ENCODE peak calls at places on chromosome 6, in four cellular contexts. One of them, this sample, is unnamed.
A peak's percentile ranks its signal among the peaks of the same experiment; 100 is the strongest.

GRCh38 chr6:33632603-33633039 is 11.5 kb downstream of the ITPR3 start:
- DNase-seq in GM12864: no peak
- DNase-seq in brain microvascular endothelial cell: peak; percentile 12
- DNase-seq in mesothelial cell of epicardium: no peak
- DNase-seq in this sample: peak; percentile 78

GRCh38 chr6:53282234-53282633 is 66.5 kb downstream of the ELOVL5 start:
- DNase-seq in mesothelial cell of epicardium: no peak
- DNase-seq in brain microvascular endothelial cell: no peak
- DNase-seq in GM12864: no peak
- DNase-seq in this sample: no peak

GRCh38 chr6:108635505-108636226 is 74.9 kb downstream of the FOXO3 start:
- DNase-seq in mesothelial cell of epicardium: no peak
- DNase-seq in brain microvascular endothelial cell: no peak
- DNase-seq in GM12864: no peak
- DNase-seq in this sample: no peak

GRCh38 chr6:506508-506907 is 115.0 kb downstream of the IRF4 start:
- DNase-seq in mesothelial cell of epicardium: no peak
- DNase-seq in brain microvascular endothelial cell: no peak
- DNase-seq in GM12864: no peak
- DNase-seq in this sample: peak; percentile 60

GRCh38 chr6:143196525-143197225 is 136.0 kb downstream of the AIG1 start:
- DNase-seq in mesothelial cell of epicardium: no peak
- DNase-seq in brain microvascular endothelial cell: peak; percentile 12
- DNase-seq in GM12864: no peak
- DNase-seq in this sample: no peak

GRCh38 chr6:34630040-34630439 is 66.5 kb downstream of the ILRUN start:
- DNase-seq in mesothelial cell of epicardium: no peak
- DNase-seq in brain microvascular endothelial cell: peak; percentile 87
- DNase-seq in GM12864: no peak
- DNase-seq in this sample: no peak

GRCh38 chr6:79813854-79814477 is 133.4 kb downstream of the ELOVL4 start:
- DNase-seq in brain microvascular endothelial cell: peak; percentile 75
- DNase-seq in mesothelial cell of epicardium: peak; percentile 42
- DNase-seq in GM12864: no peak
- DNase-seq in this sample: peak; percentile 67

GRCh38 chr6:137370871-137371633 is 123.1 kb downstream of the OLIG3 start:
- DNase-seq in GM12864: peak; percentile 40
- DNase-seq in mesothelial cell of epicardium: no peak
- DNase-seq in brain microvascular endothelial cell: no peak
- DNase-seq in this sample: no peak

GRCh38 chr6:108127826-108128225 is 38.0 kb upstream of the NR2E1 start:
- DNase-seq in GM12864: no peak
- DNase-seq in mesothelial cell of epicardium: no peak
- DNase-seq in brain microvascular endothelial cell: peak; percentile 91
- DNase-seq in this sample: no peak

GRCh38 chr6:18148304-18149025 is 6.4 kb downstream of the TPMT start:
- DNase-seq in mesothelial cell of epicardium: no peak
- DNase-seq in brain microvascular endothelial cell: peak; percentile 81
- DNase-seq in GM12864: no peak
- DNase-seq in this sample: no peak

GRCh38 chr6:37280162-37280895 is 22.4 kb upstream of the TMEM217 start:
- DNase-seq in brain microvascular endothelial cell: no peak
- DNase-seq in GM12864: no peak
- DNase-seq in mesothelial cell of epicardium: no peak
- DNase-seq in this sample: no peak

GRCh38 chr6:49565855-49566254 is 15.4 kb downstream of the C6orf141 start:
- DNase-seq in GM12864: no peak
- DNase-seq in mesothelial cell of epicardium: no peak
- DNase-seq in brain microvascular endothelial cell: no peak
- DNase-seq in this sample: no peak

GRCh38 chr6:14664112-14664592 is 546.6 kb downstream of the CD83 start:
- DNase-seq in GM12864: no peak
- DNase-seq in brain microvascular endothelial cell: no peak
- DNase-seq in mesothelial cell of epicardium: no peak
- DNase-seq in this sample: peak; percentile 44

GRCh38 chr6:160992323-160993314 is 1.1 kb downstream of the MAP3K4 start:
- DNase-seq in GM12864: no peak
- DNase-seq in mesothelial cell of epicardium: no peak
- DNase-seq in brain microvascular endothelial cell: peak; percentile 62
- DNase-seq in this sample: peak; percentile 54

GRCh38 chr6:134416501-134417154 is 98.7 kb upstream of the SGK1 start:
- DNase-seq in GM12864: no peak
- DNase-seq in mesothelial cell of epicardium: no peak
- DNase-seq in brain microvascular endothelial cell: peak; percentile 69
- DNase-seq in this sample: no peak

DNA sequence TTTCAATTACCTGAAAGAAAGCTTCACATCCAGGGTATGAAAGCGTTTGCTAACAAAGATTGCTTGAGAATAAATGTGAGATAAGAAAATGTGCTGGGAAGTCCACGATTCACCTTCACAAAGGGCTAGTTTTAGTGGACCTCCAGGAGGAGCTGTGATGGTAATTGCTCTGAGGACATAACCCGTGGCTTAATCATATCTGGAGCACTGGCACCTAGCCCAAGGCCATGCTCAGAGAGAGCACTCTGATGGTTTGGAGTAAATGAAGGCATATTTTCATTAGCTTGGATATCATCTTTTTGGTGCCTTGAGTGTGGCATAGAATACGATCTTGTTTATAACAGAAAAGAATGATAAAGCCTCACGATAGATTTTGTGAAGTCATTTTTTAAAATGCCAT is 46.9 kb upstream of the BACH2 start:
- DNase-seq in GM12864: no peak
- DNase-seq in mesothelial cell of epicardium: no peak
- DNase-seq in brain microvascular endothelial cell: peak; percentile 33
- DNase-seq in this sample: no peak
- TF ChIP-seq CTCF in GM12864: no peak
- TF ChIP-seq CTCF in mesothelial cell of epicardium: no peak
- TF ChIP-seq CTCF in brain microvascular endothelial cell: peak; percentile 32
- TF ChIP-seq CTCF in this sample: no peak

GRCh38 chr6:43359831-43360230 is 9.6 kb downstream of the ZNF318 start:
- DNase-seq in brain microvascular endothelial cell: no peak
- DNase-seq in GM12864: no peak
- DNase-seq in mesothelial cell of epicardium: no peak
- DNase-seq in this sample: no peak

GRCh38 chr6:43359381-43359780 is 10.1 kb downstream of the ZNF318 start:
- DNase-seq in mesothelial cell of epicardium: no peak
- DNase-seq in brain microvascular endothelial cell: no peak
- DNase-seq in GM12864: no peak
- DNase-seq in this sample: no peak

GRCh38 chr6:43361269-43361668 is 8.2 kb downstream of the ZNF318 start:
- DNase-seq in GM12864: no peak
- DNase-seq in brain microvascular endothelial cell: no peak
- DNase-seq in mesothelial cell of epicardium: no peak
- DNase-seq in this sample: no peak

GRCh38 chr6:43355862-43356590 is 13.4 kb downstream of the ZNF318 start:
- DNase-seq in GM12864: no peak
- DNase-seq in mesothelial cell of epicardium: no peak
- DNase-seq in brain microvascular endothelial cell: no peak
- DNase-seq in this sample: no peak
- TF ChIP-seq CTCF in GM12864: peak; percentile 43
- TF ChIP-seq CTCF in mesothelial cell of epicardium: no peak
- TF ChIP-seq CTCF in brain microvascular endothelial cell: peak; percentile 52
- TF ChIP-seq CTCF in this sample: peak; percentile 44

GRCh38 chr6:100173211-100173610 is 179.2 kb upstream of the MCHR2 start:
- DNase-seq in mesothelial cell of epicardium: no peak
- DNase-seq in brain microvascular endothelial cell: no peak
- DNase-seq in GM12864: no peak
- DNase-seq in this sample: no peak

GRCh38 chr6:100177956-100178355 is 183.9 kb upstream of the MCHR2 start:
- DNase-seq in brain microvascular endothelial cell: no peak
- DNase-seq in GM12864: no peak
- DNase-seq in mesothelial cell of epicardium: no peak
- DNase-seq in this sample: no peak

GRCh38 chr6:100175814-100176275 is 181.8 kb upstream of the MCHR2 start:
- DNase-seq in brain microvascular endothelial cell: peak; percentile 66
- DNase-seq in GM12864: no peak
- DNase-seq in mesothelial cell of epicardium: no peak
- DNase-seq in this sample: no peak

GRCh38 chr6:100176951-100177710 is 183.1 kb upstream of the MCHR2 start:
- DNase-seq in mesothelial cell of epicardium: no peak
- DNase-seq in brain microvascular endothelial cell: no peak
- DNase-seq in GM12864: no peak
- DNase-seq in this sample: no peak

DNA sequence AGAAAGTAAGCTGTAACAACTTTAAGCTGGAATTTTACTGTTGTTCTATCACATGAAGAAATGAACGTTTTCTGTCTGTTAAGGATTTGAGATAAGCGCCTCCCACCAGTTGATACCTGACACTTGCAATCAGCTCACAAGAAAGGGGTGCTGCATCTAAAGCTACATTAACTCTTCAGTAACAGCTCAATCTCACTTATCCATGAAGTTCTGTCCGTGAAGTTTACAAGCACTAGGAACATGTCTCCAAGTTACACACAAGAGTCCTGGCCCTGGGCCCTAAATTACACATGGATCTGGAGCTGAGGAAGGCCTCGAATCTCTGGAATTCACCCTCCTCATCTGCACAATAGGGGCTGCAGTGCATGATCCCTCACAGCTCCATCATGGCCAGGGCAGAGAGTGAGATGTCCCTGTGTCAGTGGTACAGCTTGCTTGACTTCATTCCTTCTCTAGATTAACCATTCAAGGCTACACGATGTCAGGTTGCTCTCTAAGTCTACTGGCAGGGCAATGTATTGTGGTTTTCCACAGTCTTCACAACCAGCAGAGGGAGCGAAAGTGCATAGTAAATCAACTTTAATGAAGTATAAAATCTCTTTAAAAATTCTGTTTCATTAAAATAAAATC is 182.4 kb upstream of the MCHR2 start:
- DNase-seq in GM12864: no peak
- DNase-seq in mesothelial cell of epicardium: no peak
- DNase-seq in brain microvascular endothelial cell: peak; percentile 55
- DNase-seq in this sample: no peak
- TF ChIP-seq CTCF in GM12864: no peak
- TF ChIP-seq CTCF in mesothelial cell of epicardium: no peak
- TF ChIP-seq CTCF in brain microvascular endothelial cell: peak; percentile 69
- TF ChIP-seq CTCF in this sample: peak; percentile 38

DNA sequence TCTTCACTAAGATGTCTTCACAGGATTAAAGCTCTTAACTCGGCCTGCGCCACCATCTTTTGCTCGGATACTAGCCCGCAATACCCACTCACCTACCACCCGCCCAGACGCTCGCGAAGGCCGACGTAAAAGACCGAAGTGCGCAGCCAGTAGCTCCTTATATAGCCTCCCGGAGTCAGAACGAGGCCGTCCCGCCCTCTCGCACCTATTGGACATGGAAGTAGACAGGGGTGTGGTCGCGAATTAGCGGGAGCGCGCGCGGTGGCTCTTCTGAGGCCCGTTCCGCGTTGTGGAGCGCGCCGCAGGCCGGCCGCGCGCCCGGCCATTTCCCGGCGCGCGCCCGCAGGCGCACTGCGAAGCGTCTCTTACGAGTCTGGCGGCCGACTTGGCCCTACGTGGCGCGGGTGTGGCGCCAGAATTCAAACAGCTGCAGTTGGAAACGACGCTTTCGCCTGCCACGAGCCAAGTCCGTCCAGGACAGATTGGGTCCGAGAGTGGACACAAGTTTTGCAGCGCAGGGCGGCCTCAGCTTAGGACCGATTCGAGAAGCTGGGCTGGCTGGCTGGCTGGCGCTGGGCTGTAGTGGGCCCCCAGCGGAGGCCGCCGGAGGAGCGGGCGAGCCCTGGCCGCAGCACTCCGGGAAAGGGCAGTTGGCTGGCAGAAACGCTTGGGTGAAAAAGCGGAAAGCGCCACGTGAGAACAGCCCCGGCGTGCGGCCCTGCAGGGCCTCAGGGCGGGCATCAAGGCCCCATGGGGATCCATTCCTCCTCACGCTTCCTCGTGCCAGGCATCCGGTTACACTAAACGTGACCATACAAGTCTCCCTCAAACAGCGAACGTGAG is 36.1 kb upstream of the SYNCRIP start:
- DNase-seq in brain microvascular endothelial cell: peak; percentile 98
- DNase-seq in mesothelial cell of epicardium: peak; percentile 97
- DNase-seq in GM12864: peak; percentile 97
- DNase-seq in this sample: peak; percentile 97
- TF ChIP-seq CTCF in brain microvascular endothelial cell: no peak
- TF ChIP-seq CTCF in mesothelial cell of epicardium: no peak
- TF ChIP-seq CTCF in GM12864: no peak
- TF ChIP-seq CTCF in this sample: no peak